ENCODE peak calls at places on chromosome 15, in seven cellular contexts. I is NCI-H2227 treated with DMSO at 0.1 percent for 48 hours; R is effector memory CD4-positive, alpha-beta T cell; O is cardiac fibroblast; H is activated naive CD4-positive, alpha-beta T cell; Q is cerebellar nuclear complex; C is NAMALWA. W is an unnamed sample.

GRCh38 chr15:81111510-81112375 is 22.3 kb upstream of the CFAP161 start:
- DNase-seq in R (no peak), O (peak), Q (no peak), H (no peak), C (no peak), I (no peak), W (no peak)

GRCh38 chr15:63292771-63293170 is 15.4 kb downstream of the APH1B start:
- DNase-seq in C (no peak), O (peak), H (no peak), R (no peak), I (no peak), Q (no peak), W (no peak)

GRCh38 chr15:69474846-69475455 is 22.3 kb downstream of the RPLP1 start:
- DNase-seq in C (peak), Q (no peak), O (peak), R (no peak), H (no peak), I (no peak), W (no peak)

GRCh38 chr15:62344806-62345539 is 179.9 kb upstream of the C2CD4B start:
- DNase-seq in O (peak), C (peak), Q (no peak), R (peak), I (peak), H (peak), W (peak)

GRCh38 chr15:51132384-51133139 is 37.9 kb upstream of the TNFAIP8L3 start:
- DNase-seq in C (peak), H (no peak), Q (no peak), O (peak), I (peak), R (no peak), W (no peak)

GRCh38 chr15:73956276-73957086 is 30.2 kb downstream of the LOXL1 start:
- DNase-seq in O (peak), R (no peak), Q (no peak), C (no peak), I (no peak), H (no peak), W (no peak)

GRCh38 chr15:41659855-41660234 is 360 bp upstream of the MGA start:
- DNase-seq in I (peak), Q (no peak), R (no peak), O (peak), H (no peak), C (no peak), W (no peak)

GRCh38 chr15:57950381-57950946 is 115.0 kb downstream of the ALDH1A2 start:
- DNase-seq in Q (no peak), O (no peak), I (no peak), C (no peak), R (no peak), H (no peak), W (no peak)

GRCh38 chr15:40595773-40596172 is 1.7 kb downstream of the KNL1 start:
- DNase-seq in C (no peak), I (no peak), R (no peak), H (no peak), Q (no peak), O (no peak), W (no peak)

GRCh38 chr15:58520464-58520863 is 88.7 kb downstream of the LIPC start:
- DNase-seq in Q (no peak), O (no peak), C (no peak), R (no peak), H (no peak), I (no peak), W (peak)